ENCODE peak calls at places on chromosomes 6 and 20, in five cellular contexts. X is GM13977; L is fibroblast of mammary gland; Z is ELR; E is stimulated activated CD4-positive, alpha-beta T cell treated with anti-CD3 and anti-CD28 coated beads, Interleukin-12 subunit alpha, Interleukin-12 subunit beta, amount 100 ng/mL, for 48 hours. O is an unnamed sample.

GRCh38 chr6:135675862-135676261 is 175.6 kb upstream of the PDE7B start:
- DNase-seq in L (peak), Z (peak), E (peak), X (peak), O (no peak)

GRCh38 chr6:141521440-141521839 is 611.3 kb upstream of the GJE1 start:
- DNase-seq in X (no peak), E (no peak), Z (peak), L (peak), O (no peak)

GRCh38 chr20:47334022-47334551 is 22.4 kb downstream of the ZMYND8 start:
- DNase-seq in L (peak), Z (peak), X (no peak), E (no peak), O (no peak)

GRCh38 chr6:38933426-38933825 is 115.2 kb upstream of the GLP1R start:
- DNase-seq in X (no peak), E (no peak), L (peak), Z (peak), O (no peak)

GRCh38 chr6:163302747-163303146 is 111.8 kb upstream of the QKI start:
- DNase-seq in X (no peak), E (no peak), L (no peak), Z (peak), O (no peak)

GRCh38 chr20:24698189-24698588 is 228.8 kb downstream of the SYNDIG1 start:
- DNase-seq in X (no peak), Z (no peak), L (no peak), E (no peak), O (no peak)

GRCh38 chr6:11096109-11096508 is 2.5 kb downstream of the SMIM13 start:
- DNase-seq in X (no peak), E (no peak), L (peak), Z (peak), O (no peak)

GRCh38 chr20:20690676-20691476 is 21.6 kb downstream of the RALGAPA2 start:
- DNase-seq in L (peak), Z (no peak), X (peak), E (no peak), O (no peak)

GRCh38 chr6:127634178-127634577 is 57.2 kb downstream of the C6orf58 start:
- DNase-seq in E (no peak), X (no peak), L (no peak), Z (no peak), O (no peak)

GRCh38 chr6:149660028-149660427 is 11.5 kb upstream of the KATNA1 start:
- DNase-seq in L (no peak), Z (no peak), X (no peak), E (no peak), O (no peak)

GRCh38 chr6:81844686-81845085 is 92.2 kb upstream of the TENT5A start:
- DNase-seq in L (peak), Z (no peak), X (no peak), E (no peak), O (no peak)

GRCh38 chr6:157976345-157977175 is 5.1 kb upstream of the SYNJ2 start:
- DNase-seq in X (no peak), L (no peak), E (no peak), Z (no peak), O (no peak)

GRCh38 chr6:90709597-90709996 is 122.7 kb upstream of the MAP3K7 start:
- DNase-seq in Z (no peak), X (no peak), L (no peak), E (no peak), O (no peak)

GRCh38 chr20:63890201-63890576 is 4.7 kb upstream of the DNAJC5 start:
- DNase-seq in Z (no peak), X (no peak), E (no peak), L (no peak), O (no peak)

GRCh38 chr6:140300331-140300730 is 925.9 kb upstream of the CITED2 start:
- DNase-seq in L (no peak), E (no peak), Z (no peak), X (no peak), O (no peak)

GRCh38 chr6:16149305-16149704 is 20.4 kb downstream of the MYLIP start:
- DNase-seq in Z (no peak), E (no peak), L (no peak), X (no peak), O (no peak)

GRCh38 chr6:81531869-81532561 is 220.5 kb downstream of the TENT5A start:
- DNase-seq in Z (no peak), X (no peak), E (no peak), L (no peak), O (no peak)

GRCh38 chr6:85574932-85575598 is 18.6 kb downstream of the SNX14 start:
- DNase-seq in Z (peak), X (no peak), L (peak), E (no peak), O (no peak)

GRCh38 chr6:163634514-163635171 is 220.1 kb downstream of the QKI start:
- DNase-seq in X (no peak), L (no peak), E (no peak), Z (no peak), O (no peak)

GRCh38 chr6:29828471-29828797 is 809 bp downstream of the HLA-G start:
- DNase-seq in E (peak), L (no peak), Z (no peak), X (no peak), O (no peak)

GRCh38 chr6:56040271-56040670 is 164.9 kb upstream of the BMP5 start:
- DNase-seq in X (no peak), Z (peak), L (peak), E (no peak), O (no peak)

GRCh38 chr20:25223179-25223661 is 24.7 kb upstream of the PYGB start:
- DNase-seq in X (no peak), Z (peak), L (peak), E (peak), O (peak)

GRCh38 chr20:24368253-24368652 is 101.2 kb upstream of the SYNDIG1 start:
- DNase-seq in Z (no peak), E (no peak), L (no peak), X (no peak), O (no peak)

GRCh38 chr20:11867286-11867921 is 50.3 kb upstream of the BTBD3 start:
- DNase-seq in X (no peak), Z (peak), L (peak), E (no peak), O (no peak)

GRCh38 chr6:111841822-111842221 is 31.4 kb downstream of the FYN start:
- DNase-seq in Z (no peak), L (peak), X (no peak), E (no peak), O (no peak)

GRCh38 chr6:42163941-42164340 is 9.2 kb upstream of the GUCA1A start:
- DNase-seq in L (no peak), Z (no peak), E (no peak), X (no peak), O (no peak)

GRCh38 chr6:79546186-79546585 is 9.0 kb upstream of the LCA5 start:
- DNase-seq in Z (no peak), E (no peak), X (no peak), L (peak), O (no peak)

GRCh38 chr20:33731693-33732165 is at the start of gene ZNF341:
- DNase-seq in E (peak), Z (peak), L (no peak), X (peak), O (peak)

GRCh38 chr20:7691647-7692046 is 248.6 kb downstream of the HAO1 start:
- DNase-seq in E (no peak), Z (peak), L (no peak), X (no peak), O (no peak)

GRCh38 chr20:51462566-51463276 is 79.8 kb downstream of the NFATC2 start:
- DNase-seq in L (peak), X (no peak), E (no peak), Z (no peak), O (peak)

GRCh38 chr6:56745081-56745480 is 102.4 kb upstream of the DST start:
- DNase-seq in E (no peak), X (no peak), L (no peak), Z (no peak), O (no peak)

GRCh38 chr6:112298021-112298745 is 43.8 kb upstream of the LAMA4 start:
- DNase-seq in X (no peak), E (no peak), Z (peak), L (peak), O (no peak)

GRCh38 chr6:159968295-159969203 is at the start of gene IGF2R:
- DNase-seq in E (peak), Z (peak), X (peak), L (peak), O (peak)

GRCh38 chr20:46683939-46684750 is 5.1 kb downstream of the TP53RK start:
- DNase-seq in E (no peak), X (no peak), Z (peak), L (peak), O (peak)

GRCh38 chr20:34559311-34560140 is 1.0 kb downstream of the MAP1LC3A start:
- DNase-seq in L (no peak), Z (no peak), E (no peak), X (no peak), O (peak)

GRCh38 chr6:73854998-73855718 is 159.2 kb downstream of the CD109 start:
- DNase-seq in L (peak), Z (peak), E (peak), X (peak), O (no peak)

GRCh38 chr6:134550604-134551003 is 232.7 kb upstream of the SGK1 start:
- DNase-seq in Z (peak), X (no peak), L (peak), E (no peak), O (no peak)

O was measured in right cardiac atrium.